ENCODE peak calls at places on chromosomes 12 and 14, in ten cellular contexts. C is amniotic stem cell; F is T-helper 22 cell; N is Calu3; O is stimulated activated naive CD8-positive, alpha-beta T cell treated with anti-CD3 and anti-CD28 coated beads, Interleukin-15, amount 100 ng/mL, for 72 hours; H is NCI-H1694; K is ovary; U is stimulated activated CD4-positive, alpha-beta T cell treated with anti-CD3 and anti-CD28 coated beads, Interleukin-4, amount 100 ng/mL, for 24 hours; P is small intestine; Y is activated T-cell treated with anti-CD3 and anti-CD28 coated beads, Interleukin-2, amount 50 U/mL, for 24 hours. X is an unnamed sample.

GRCh38 chr12:107267604-107268003 is 174.3 kb upstream of the CRY1 start:
- DNase-seq in C (no peak), F (no peak), N (no peak), O (no peak), H (no peak), K (no peak), U (no peak), P (no peak), Y (no peak), X (no peak)

GRCh38 chr12:32397703-32398102 is 1.7 kb upstream of the FGD4 start:
- DNase-seq in C (no peak), F (no peak), N (no peak), O (no peak), H (no peak), K (no peak), U (no peak), P (no peak), Y (no peak), X (no peak)

GRCh38 chr12:58537278-58537677 is 383.0 kb downstream of the LRIG3 start:
- DNase-seq in C (no peak), F (no peak), N (no peak), O (no peak), H (peak; percentile 18), K (no peak), U (no peak), P (no peak), Y (no peak), X (no peak)

GRCh38 chr12:25692115-25693035 is 139.3 kb upstream of the LMNTD1 start:
- DNase-seq in C (no peak), F (no peak), N (no peak), O (no peak), H (no peak), K (no peak), U (no peak), P (peak; percentile 19), Y (no peak), X (no peak)

GRCh38 chr14:91155626-91156089 is 41.8 kb downstream of the DGLUCY start:
- DNase-seq in C (no peak), F (no peak), N (no peak), O (no peak), H (peak; percentile 46), K (no peak), U (no peak), P (no peak), Y (no peak), X (no peak)

GRCh38 chr14:92551066-92551841 is 37.7 kb downstream of the RIN3 start:
- DNase-seq in C (no peak), F (no peak), N (no peak), O (peak; percentile 43), H (no peak), K (no peak), U (no peak), P (peak; percentile 27), Y (no peak), X (no peak)

GRCh38 chr14:91173221-91173670 is 59.4 kb downstream of the DGLUCY start:
- DNase-seq in C (peak; percentile 58), F (peak; percentile 47), N (peak; percentile 84), O (peak; percentile 75), H (peak; percentile 84), K (peak; percentile 87), U (peak; percentile 86), P (peak; percentile 76), Y (peak; percentile 85), X (peak; percentile 91)

GRCh38 chr14:55440385-55440784 is at the start of gene TBPL2:
- DNase-seq in C (no peak), F (no peak), N (no peak), O (no peak), H (no peak), K (no peak), U (no peak), P (no peak), Y (no peak), X (no peak)

X was measured in activated effector memory CD4-positive, alpha-beta T cell treated with anti-CD3 and anti-CD28 coated beads, Interleukin-2, amount 50 U/mL, for 16 hours.